ENCODE peak calls at places on chromosomes 1 and 21, in seven cellular contexts. Y is AG20443; R is tibial artery; T is endothelial cell; C is stimulated activated CD4-positive, alpha-beta T cell treated with anti-CD3 and anti-CD28 coated beads, Interleukin-1b, Interleukin-23, amount 100 ng/mL, for 24 hours; G is natural killer cell; I is cardiac muscle cell. L is an unnamed sample.

GRCh38 chr21:38965910-38966504 is 160.3 kb downstream of the ETS2 start:
- DNase-seq in Y (no peak), C (no peak), G (no peak), R (no peak), I (no peak), T (no peak), L (no peak)

GRCh38 chr1:198876371-198876871 is 237.6 kb downstream of the PTPRC start:
- DNase-seq in R (no peak), Y (no peak), I (no peak), C (no peak), T (peak; percentile 8), G (no peak), L (no peak)

GRCh38 chr1:182968846-182969734 is 16.1 kb upstream of the SHCBP1L start:
- DNase-seq in G (no peak), R (no peak), C (no peak), I (no peak), Y (no peak), T (no peak), L (no peak)

GRCh38 chr21:38240121-38240520 is 16.7 kb upstream of the KCNJ15 start:
- DNase-seq in Y (no peak), C (no peak), G (no peak), I (no peak), T (no peak), R (no peak), L (no peak)

GRCh38 chr1:67404212-67404620 is 26.0 kb downstream of the SERBP1 start:
- DNase-seq in Y (no peak), I (no peak), R (no peak), T (no peak), C (no peak), G (no peak), L (no peak)

GRCh38 chr1:1112237-1112985 is 3.5 kb downstream of the C1orf159 start:
- DNase-seq in G (no peak), C (no peak), Y (no peak), I (no peak), T (no peak), R (no peak), L (no peak)

GRCh38 chr1:235027862-235028250 is 100.8 kb downstream of the TOMM20 start:
- DNase-seq in R (no peak), G (no peak), T (no peak), C (no peak), I (no peak), Y (no peak), L (no peak)

GRCh38 chr21:21750124-21750825 is 752.1 kb downstream of the NCAM2 start:
- DNase-seq in R (no peak), Y (no peak), C (no peak), T (no peak), G (no peak), I (no peak), L (no peak)

GRCh38 chr1:211135342-211135950 is 1.5 kb upstream of the KCNH1 start:
- DNase-seq in I (peak; percentile 61), R (no peak), T (no peak), G (no peak), C (no peak), Y (peak; percentile 36), L (no peak)

GRCh38 chr1:217605390-217605789 is 25.5 kb downstream of the GPATCH2 start:
- DNase-seq in I (no peak), T (no peak), C (no peak), G (no peak), R (no peak), Y (no peak), L (no peak)

GRCh38 chr1:7290971-7291970 is 479.8 kb upstream of the VAMP3 start:
- DNase-seq in G (no peak), I (no peak), Y (peak; percentile 39), T (no peak), C (no peak), R (no peak), L (peak; percentile 10)

GRCh38 chr1:158283965-158284364 is 5.8 kb upstream of the CD1C start:
- DNase-seq in Y (no peak), T (no peak), G (no peak), C (no peak), R (no peak), I (no peak), L (no peak)

GRCh38 chr1:169019419-169020058 is 87.0 kb upstream of the ATP1B1 start:
- DNase-seq in R (no peak), T (no peak), Y (no peak), I (no peak), G (no peak), C (no peak), L (no peak)

GRCh38 chr1:34851431-34852105 is 8.0 kb downstream of the SMIM12 start:
- DNase-seq in R (peak; percentile 85), Y (no peak), C (no peak), I (no peak), G (no peak), T (no peak), L (no peak)

GRCh38 chr1:109887890-109888289 is 22.8 kb upstream of the CSF1 start:
- DNase-seq in Y (no peak), C (no peak), G (no peak), T (no peak), I (no peak), R (no peak), L (no peak)

GRCh38 chr1:23590058-23590783 is 30.9 kb upstream of the ID3 start:
- DNase-seq in R (no peak), Y (no peak), I (no peak), C (no peak), T (no peak), G (no peak), L (no peak)

GRCh38 chr1:227437495-227438008 is 119.3 kb upstream of the CDC42BPA start:
- DNase-seq in C (no peak), Y (peak; percentile 80), G (no peak), I (peak; percentile 35), T (no peak), R (no peak), L (no peak)

GRCh38 chr1:158203693-158204457 is 23.2 kb downstream of the CD1D start:
- DNase-seq in R (no peak), T (peak; percentile 36), C (no peak), I (peak; percentile 72), G (no peak), Y (peak; percentile 42), L (no peak)

GRCh38 chr1:172845371-172845770 is 186.5 kb downstream of the FASLG start:
- DNase-seq in G (no peak), C (peak; percentile 30), Y (no peak), R (no peak), I (no peak), T (no peak), L (no peak)

GRCh38 chr1:17441265-17441992 is 2.0 kb upstream of the RCC2 start:
- DNase-seq in C (no peak), T (no peak), R (no peak), Y (peak; percentile 45), I (no peak), G (no peak), L (no peak)

GRCh38 chr1:43558346-43558841 is 27.7 kb downstream of the PTPRF start:
- DNase-seq in R (no peak), T (peak; percentile 23), C (no peak), I (peak; percentile 88), G (no peak), Y (peak; percentile 87), L (peak; percentile 39)

GRCh38 chr1:232678185-232678886 is 48.4 kb upstream of the SIPA1L2 start:
- DNase-seq in G (no peak), I (no peak), C (no peak), R (no peak), T (no peak), Y (no peak), L (no peak)

GRCh38 chr1:119146466-119146865 is 6.0 kb upstream of the WARS2 start:
- DNase-seq in G (no peak), T (no peak), C (no peak), Y (no peak), R (no peak), I (no peak), L (no peak)

GRCh38 chr1:27868932-27869718 is 3.2 kb upstream of the THEMIS2 start:
- DNase-seq in T (no peak), C (peak; percentile 36), I (no peak), G (peak; percentile 68), Y (no peak), R (no peak), L (no peak)

GRCh38 chr1:34547043-34547674 is 207.7 kb upstream of the GJB5 start:
- DNase-seq in T (peak; percentile 26), R (no peak), G (no peak), I (peak; percentile 3), Y (no peak), C (no peak), L (no peak)